ENCODE peak calls at places on chromosome 15, in five cellular contexts. E, Z, L, P and K are unnamed samples.

GRCh38 chr15:81877533-81878227 is 168.1 kb downstream of the MEX3B start:
- DNase-seq in E (no peak), L (no peak), P (no peak), Z (no peak), K (no peak)

GRCh38 chr15:82143390-82144047 is 97.7 kb upstream of the MEX3B start:
- DNase-seq in P (no peak), L (no peak), E (no peak), Z (no peak), K (no peak)

GRCh38 chr15:25690673-25691543 is 172.2 kb downstream of the ATP10A start:
- DNase-seq in E (no peak), L (peak), Z (no peak), P (no peak), K (no peak)

GRCh38 chr15:89500397-89501270 is 4.3 kb upstream of the RHCG start:
- DNase-seq in L (no peak), P (no peak), E (no peak), Z (no peak), K (no peak)

GRCh38 chr15:41894791-41895463 is 1.1 kb upstream of the SPTBN5 start:
- DNase-seq in E (peak), L (peak), Z (peak), P (peak), K (peak)

GRCh38 chr15:82294061-82294690 is 31.6 kb downstream of the SAXO2 start:
- DNase-seq in Z (no peak), L (no peak), P (no peak), E (no peak), K (no peak)

GRCh38 chr15:73677146-73677607 is 7.0 kb upstream of the CD276 start:
- DNase-seq in Z (peak), P (no peak), E (peak), L (peak), K (peak)

GRCh38 chr15:91499774-91500383 is 353.6 kb upstream of the SLCO3A1 start:
- DNase-seq in E (no peak), P (no peak), Z (no peak), L (no peak), K (no peak)

GRCh38 chr15:40444741-40445140 is 4.0 kb downstream of the BAHD1 start:
- DNase-seq in E (peak), L (no peak), Z (no peak), P (no peak), K (no peak)

GRCh38 chr15:35481992-35482391 is 64.0 kb downstream of the DPH6 start:
- DNase-seq in L (peak), Z (no peak), P (no peak), E (no peak), K (peak)

GRCh38 chr15:93417156-93418077 is 328.4 kb upstream of the RGMA start:
- DNase-seq in Z (no peak), P (no peak), E (no peak), L (no peak), K (no peak)

GRCh38 chr15:39624806-39625205 is 43.9 kb downstream of the THBS1 start:
- DNase-seq in L (peak), P (no peak), Z (peak), E (no peak), K (peak)